ENCODE peak calls at places on chromosomes 12 and 14, in seven cellular contexts. D is stimulated activated CD4-positive, alpha-beta T cell treated with anti-CD3 and anti-CD28 coated beads, TNF-alpha, amount 100 ng/mL, for 4 hours; L is A172; H is HCEC 1CT; T is EH; G is upper lobe of right lung; X is amygdala. Q is an unnamed sample.

GRCh38 chr14:51328942-51329350 is 88.9 kb downstream of the TMX1 start:
- DNase-seq in L (no peak), X (no peak), H (peak; percentile 65), D (no peak), T (peak; percentile 53), G (no peak), Q (no peak)

GRCh38 chr14:96627811-96628775 is 125.9 kb downstream of the PAPOLA start:
- DNase-seq in L (no peak), X (no peak), D (no peak), H (no peak), G (no peak), T (no peak), Q (no peak)

GRCh38 chr12:6049587-6049986 is 74.9 kb downstream of the VWF start:
- DNase-seq in H (no peak), L (no peak), X (no peak), T (peak; percentile 63), G (no peak), D (no peak), Q (no peak)

GRCh38 chr14:105315211-105315721 is 718 bp downstream of the PACS2 start:
- DNase-seq in H (peak; percentile 6), X (no peak), L (no peak), T (peak; percentile 36), G (peak; percentile 77), D (no peak), Q (peak; percentile 44)

GRCh38 chr14:99564256-99564902 is 39.6 kb downstream of the CCDC85C start:
- DNase-seq in D (no peak), X (no peak), T (peak; percentile 84), L (peak; percentile 48), G (no peak), H (no peak), Q (no peak)

GRCh38 chr12:5428332-5429221 is 3.3 kb upstream of the NTF3 start:
- DNase-seq in G (no peak), L (peak; percentile 11), H (no peak), D (no peak), T (peak; percentile 58), X (no peak), Q (no peak)

GRCh38 chr12:100741084-100741711 is 53.4 kb upstream of the ANO4 start:
- DNase-seq in D (no peak), L (peak; percentile 20), T (peak; percentile 45), G (no peak), H (peak; percentile 43), X (no peak), Q (no peak)

GRCh38 chr12:32811686-32812392 is 56.1 kb upstream of the YARS2 start:
- DNase-seq in H (no peak), D (no peak), G (no peak), X (no peak), L (peak; percentile 8), T (no peak), Q (no peak)

GRCh38 chr12:108310489-108310888 is 28.6 kb downstream of the CMKLR1 start:
- DNase-seq in T (peak; percentile 8), D (no peak), G (no peak), L (no peak), H (no peak), X (no peak), Q (no peak)

GRCh38 chr12:124636138-124636968 is 68.9 kb upstream of the NCOR2 start:
- DNase-seq in H (peak; percentile 70), X (no peak), L (peak; percentile 94), D (peak; percentile 15), T (peak; percentile 86), G (no peak), Q (no peak)